ENCODE peak calls at places on chromosomes 2 and 18, in ten cellular contexts. I is HS-5; Z is pancreas; Q is fibroblast of mammary gland; O is fibroblast of the aortic adventitia; A is stimulated activated CD8-positive, alpha-beta memory T cell treated with anti-CD3 and anti-CD28 coated beads, Interleukin-12 subunit alpha, Interleukin-12 subunit beta, amount 100 ng/mL, for 1 hour; J is progenitor cell of endocrine pancreas; V is right cardiac atrium; W is COR-L47; X is OCI-LY7. N is an unnamed sample.
A peak's percentile ranks its signal among the peaks of the same experiment; 100 is the strongest.

GRCh38 chr2:80185091-80185490 is 119.5 kb downstream of the LRRTM1 start:
- DNase-seq in I (no peak), Z (no peak), Q (no peak), O (no peak), A (no peak), J (no peak), V (no peak), W (no peak), X (no peak), N (no peak)

GRCh38 chr2:145752091-145752806 is 1232.3 kb upstream of the ZEB2 start:
- DNase-seq in I (no peak), Z (no peak), Q (peak; percentile 91), O (peak; percentile 94), A (no peak), J (no peak), V (peak; percentile 76), W (peak; percentile 47), X (peak; percentile 79), N (no peak)

GRCh38 chr2:171158036-171158789 is 2.5 kb downstream of the TLK1 start:
- DNase-seq in I (no peak), Z (no peak), Q (no peak), O (no peak), A (no peak), J (no peak), V (no peak), W (no peak), X (peak; percentile 22), N (no peak)

GRCh38 chr2:231482806-231483391 is 18.6 kb upstream of the NCL start:
- DNase-seq in I (peak; percentile 19), Z (peak; percentile 94), Q (peak; percentile 52), O (peak; percentile 58), A (peak; percentile 38), J (peak; percentile 61), V (peak; percentile 92), W (no peak), X (peak; percentile 60), N (peak; percentile 83)

GRCh38 chr2:134976074-134976702 is 57.6 kb downstream of the CCNT2 start:
- DNase-seq in I (no peak), Z (no peak), Q (no peak), O (no peak), A (no peak), J (no peak), V (no peak), W (no peak), X (no peak), N (no peak)

GRCh38 chr18:50806208-50806616 is 13.6 kb downstream of the MRO start:
- DNase-seq in I (no peak), Z (peak; percentile 66), Q (no peak), O (no peak), A (no peak), J (no peak), V (peak; percentile 59), W (no peak), X (no peak), N (no peak)

GRCh38 chr2:220034356-220035121 is 407.1 kb downstream of the SLC4A3 start:
- DNase-seq in I (peak; percentile 47), Z (no peak), Q (peak; percentile 52), O (peak; percentile 79), A (no peak), J (no peak), V (no peak), W (no peak), X (no peak), N (no peak)

GRCh38 chr2:201908901-201909300 is 102.6 kb downstream of the CDK15 start:
- DNase-seq in I (no peak), Z (no peak), Q (no peak), O (peak; percentile 16), A (no peak), J (no peak), V (no peak), W (no peak), X (no peak), N (no peak)

GRCh38 chr2:177396630-177397460 is 4.3 kb downstream of the AGPS start:
- DNase-seq in I (no peak), Z (no peak), Q (peak; percentile 80), O (peak; percentile 75), A (no peak), J (no peak), V (no peak), W (no peak), X (no peak), N (no peak)

GRCh38 chr2:23230885-23231284 is 154.1 kb upstream of the KLHL29 start:
- DNase-seq in I (no peak), Z (no peak), Q (no peak), O (no peak), A (no peak), J (no peak), V (no peak), W (no peak), X (no peak), N (no peak)

GRCh38 chr2:237547841-237548416 is 18.4 kb upstream of the PRLH start:
- DNase-seq in I (no peak), Z (peak; percentile 52), Q (no peak), O (no peak), A (no peak), J (no peak), V (no peak), W (peak; percentile 49), X (no peak), N (no peak)

GRCh38 chr18:58048243-58048642 is 4.2 kb downstream of the NEDD4L start:
- DNase-seq in I (no peak), Z (no peak), Q (no peak), O (no peak), A (no peak), J (no peak), V (no peak), W (no peak), X (no peak), N (no peak)

GRCh38 chr18:30113454-30113853 is 929.1 kb downstream of the DSC3 start:
- DNase-seq in I (no peak), Z (no peak), Q (no peak), O (no peak), A (no peak), J (no peak), V (no peak), W (no peak), X (no peak), N (no peak)

GRCh38 chr2:45729753-45730512 is 78.5 kb downstream of the PRKCE start:
- DNase-seq in I (no peak), Z (no peak), Q (no peak), O (no peak), A (no peak), J (no peak), V (no peak), W (no peak), X (peak; percentile 85), N (no peak)

GRCh38 chr2:22499082-22499844 is 885.7 kb upstream of the KLHL29 start:
- DNase-seq in I (no peak), Z (no peak), Q (no peak), O (no peak), A (no peak), J (no peak), V (peak; percentile 43), W (no peak), X (no peak), N (no peak)

GRCh38 chr2:15198051-15198450 is 363.1 kb downstream of the NBAS start:
- DNase-seq in I (no peak), Z (no peak), Q (no peak), O (no peak), A (no peak), J (no peak), V (no peak), W (no peak), X (no peak), N (no peak)

GRCh38 chr2:239898292-239898925 is 126.7 kb downstream of the NDUFA10 start:
- DNase-seq in I (no peak), Z (peak; percentile 35), Q (no peak), O (no peak), A (no peak), J (no peak), V (no peak), W (no peak), X (no peak), N (peak; percentile 25)

GRCh38 chr2:9815844-9816279 is 27.4 kb upstream of the TAF1B start:
- DNase-seq in I (no peak), Z (no peak), Q (no peak), O (no peak), A (no peak), J (no peak), V (no peak), W (no peak), X (no peak), N (no peak)

GRCh38 chr2:148586528-148587128 is 57.9 kb upstream of the EPC2 start:
- DNase-seq in I (no peak), Z (no peak), Q (no peak), O (no peak), A (no peak), J (no peak), V (no peak), W (no peak), X (no peak), N (no peak)

GRCh38 chr2:222895143-222895542 is 34.3 kb downstream of the ACSL3 start:
- DNase-seq in I (no peak), Z (no peak), Q (no peak), O (no peak), A (no peak), J (no peak), V (no peak), W (no peak), X (no peak), N (no peak)

GRCh38 chr2:111685342-111685741 is 198.7 kb downstream of the ANAPC1 start:
- DNase-seq in I (no peak), Z (no peak), Q (peak; percentile 38), O (peak; percentile 82), A (no peak), J (no peak), V (no peak), W (no peak), X (no peak), N (no peak)

GRCh38 chr2:12400543-12400942 is 316.2 kb upstream of the TRIB2 start:
- DNase-seq in I (no peak), Z (no peak), Q (no peak), O (no peak), A (no peak), J (no peak), V (no peak), W (no peak), X (no peak), N (no peak)

GRCh38 chr18:11750581-11751304 is 61.7 kb downstream of the GNAL start:
- DNase-seq in I (no peak), Z (no peak), Q (no peak), O (no peak), A (no peak), J (no peak), V (no peak), W (no peak), X (no peak), N (no peak)

GRCh38 chr2:20221169-20221938 is 3.6 kb downstream of the SDC1 start:
- DNase-seq in I (peak; percentile 74), Z (no peak), Q (peak; percentile 39), O (peak; percentile 79), A (no peak), J (no peak), V (no peak), W (no peak), X (no peak), N (no peak)

GRCh38 chr2:228747478-228747877 is 523.6 kb downstream of the PID1 start:
- DNase-seq in I (no peak), Z (no peak), Q (peak; percentile 4), O (no peak), A (no peak), J (no peak), V (no peak), W (no peak), X (no peak), N (no peak)

GRCh38 chr2:218985325-218986091 is 524 bp upstream of the FEV start:
- DNase-seq in I (no peak), Z (peak; percentile 56), Q (no peak), O (no peak), A (no peak), J (no peak), V (no peak), W (no peak), X (no peak), N (no peak)

GRCh38 chr18:51621103-51621969 is 423.9 kb upstream of the MEX3C start:
- DNase-seq in I (no peak), Z (peak; percentile 81), Q (peak; percentile 33), O (peak; percentile 63), A (no peak), J (peak; percentile 61), V (peak; percentile 72), W (peak; percentile 84), X (peak; percentile 18), N (peak; percentile 77)

GRCh38 chr2:183260527-183260926 is 136.3 kb downstream of the NUP35 start:
- DNase-seq in I (no peak), Z (no peak), Q (no peak), O (no peak), A (no peak), J (no peak), V (peak; percentile 33), W (no peak), X (no peak), N (no peak)